ENCODE peak calls at places on chromosomes 13 and 19, in six cellular contexts. E is ELR; D is GM19239; H is T-cell; S is stimulated activated CD4-positive, alpha-beta T cell treated with anti-CD3 and anti-CD28 coated beads, Interleukin-1b, Interleukin-23, amount 100 ng/mL, for 24 hours; L is AG08395. I is an unnamed sample.

GRCh38 chr19:13079542-13079986 is 23.1 kb downstream of the LYL1 start:
- DNase-seq in E (no peak), S (no peak), L (peak; percentile 65), H (no peak), D (no peak), I (no peak)

GRCh38 chr13:35906636-35907035 is 224.5 kb downstream of the DCLK1 start:
- DNase-seq in H (no peak), E (no peak), D (no peak), S (no peak), L (no peak), I (no peak)

GRCh38 chr13:23140492-23140891 is 40.3 kb upstream of the SGCG start:
- DNase-seq in L (no peak), E (no peak), S (no peak), D (no peak), H (no peak), I (no peak)

GRCh38 chr13:28047784-28048388 is 52.5 kb downstream of the FLT3 start:
- DNase-seq in E (peak; percentile 72), S (no peak), H (no peak), L (peak; percentile 6), D (peak; percentile 37), I (peak; percentile 41)

GRCh38 chr13:80497439-80497838 is 156.5 kb upstream of the SPRY2 start:
- DNase-seq in S (no peak), E (no peak), L (no peak), D (no peak), H (no peak), I (no peak)

GRCh38 chr13:33799950-33800592 is 17.9 kb upstream of the RFC3 start:
- DNase-seq in L (peak; percentile 35), S (no peak), H (no peak), D (no peak), E (peak; percentile 56), I (no peak)

GRCh38 chr19:34145741-34146202 is 26.5 kb upstream of the LSM14A start:
- DNase-seq in S (peak; percentile 33), L (peak; percentile 69), H (peak; percentile 31), D (peak; percentile 26), E (peak; percentile 63), I (peak; percentile 33)

GRCh38 chr13:77583551-77583950 is 48.0 kb downstream of the SCEL start:
- DNase-seq in D (no peak), L (no peak), H (no peak), E (no peak), S (no peak), I (no peak)

GRCh38 chr19:48400018-48400742 is 6.7 kb downstream of the GRIN2D start:
- DNase-seq in S (no peak), H (peak; percentile 31), L (peak; percentile 89), E (peak; percentile 92), D (no peak), I (no peak)

GRCh38 chr19:4581381-4582111 is 22.1 kb upstream of the SEMA6B start:
- DNase-seq in D (no peak), E (peak; percentile 37), L (no peak), S (no peak), H (no peak), I (no peak)

GRCh38 chr19:55579766-55580621 is 654 bp downstream of the ZNF579 start:
- DNase-seq in D (peak; percentile 63), E (peak; percentile 27), H (no peak), L (peak; percentile 31), S (no peak), I (no peak)

GRCh38 chr19:41928221-41928683 is at the start of gene ERFL:
- DNase-seq in E (no peak), H (no peak), S (no peak), L (peak; percentile 30), D (no peak), I (no peak)

GRCh38 chr19:14433454-14434156 is 499 bp downstream of the PKN1 start:
- DNase-seq in L (no peak), E (no peak), H (peak; percentile 49), S (no peak), D (no peak), I (no peak)